ENCODE peak calls at places on chromosomes 13 and 19, in nine cellular contexts. U is fibroblast of villous mesenchyme; W is lower leg skin; E is stimulated activated CD8-positive, alpha-beta memory T cell treated with anti-CD3 and anti-CD28 coated beads, Interleukin-7, amount 100 ng/mL, for 48 hours; Q is ELR; I is HTR-8/SVneo; Z is activated CD8-positive, alpha-beta T cell treated with anti-CD3 and anti-CD28 coated beads for 36 hours; J is GDM1; B is spleen. F is an unnamed sample.

GRCh38 chr19:6710273-6711077 is 10.0 kb downstream of the C3 start:
- DNase-seq in U (no peak), W (no peak), E (no peak), Q (no peak), I (no peak), Z (peak), J (no peak), B (peak), F (no peak)

GRCh38 chr13:105787518-105788085 is 747.9 kb downstream of the EFNB2 start:
- DNase-seq in U (no peak), W (no peak), E (no peak), Q (no peak), I (no peak), Z (no peak), J (no peak), B (no peak), F (no peak)

GRCh38 chr19:55098716-55099556 is 18.5 kb downstream of the PPP1R12C start:
- DNase-seq in U (no peak), W (no peak), E (no peak), Q (no peak), I (no peak), Z (no peak), J (no peak), B (no peak), F (no peak)

GRCh38 chr19:16325671-16326400 is 1.2 kb downstream of the KLF2 start:
- DNase-seq in U (no peak), W (no peak), E (no peak), Q (peak), I (peak), Z (peak), J (no peak), B (peak), F (no peak)

GRCh38 chr19:41449079-41449864 is 6.3 kb downstream of the ERICH4 start:
- DNase-seq in U (peak), W (peak), E (peak), Q (peak), I (peak), Z (peak), J (peak), B (peak), F (peak)

GRCh38 chr13:42486711-42487198 is 87.2 kb upstream of the TNFSF11 start:
- DNase-seq in U (peak), W (no peak), E (no peak), Q (peak), I (peak), Z (no peak), J (no peak), B (no peak), F (no peak)

GRCh38 chr13:35699805-35700204 is 223.3 kb upstream of the MAB21L1 start:
- DNase-seq in U (no peak), W (no peak), E (no peak), Q (peak), I (no peak), Z (no peak), J (no peak), B (no peak), F (no peak)

GRCh38 chr13:109644069-109644750 is 142.2 kb downstream of the IRS2 start:
- DNase-seq in U (no peak), W (no peak), E (no peak), Q (no peak), I (no peak), Z (no peak), J (no peak), B (no peak), F (no peak)

GRCh38 chr19:18735324-18735723 is 51.8 kb downstream of the CRTC1 start:
- DNase-seq in U (no peak), W (no peak), E (no peak), Q (no peak), I (no peak), Z (no peak), J (no peak), B (no peak), F (no peak)

F was measured in osteocyte.